ENCODE peak calls at places on chromosomes 1 and 21, in four cellular contexts. One of them, this sample, is unnamed. For H3K4me1, the result is how much of the 10 kb centered on the place peaks cover.

GRCh38 chr1:185170291-185170848 is 13.4 kb downstream of the SWT1 start:
- DNase-seq in lung: no peak
- DNase-seq in Peyer's patch: peak
- DNase-seq in effector memory CD4-positive, alpha-beta T cell: no peak
- DNase-seq in this sample: no peak

GRCh38 chr1:182054698-182055326 is 6.7 kb downstream of the ZNF648 start:
- DNase-seq in lung: peak
- DNase-seq in Peyer's patch: peak
- DNase-seq in effector memory CD4-positive, alpha-beta T cell: no peak
- DNase-seq in this sample: no peak

GRCh38 chr1:155379180-155379876 is 58.6 kb downstream of the RUSC1 start:
- DNase-seq in lung: no peak
- DNase-seq in Peyer's patch: no peak
- DNase-seq in effector memory CD4-positive, alpha-beta T cell: no peak
- DNase-seq in this sample: no peak

GRCh38 chr1:233304489-233305102 is 9.1 kb upstream of the PCNX2 start:
- DNase-seq in lung: no peak
- DNase-seq in Peyer's patch: no peak
- DNase-seq in effector memory CD4-positive, alpha-beta T cell: no peak
- DNase-seq in this sample: no peak

GRCh38 chr1:243493156-243494129 is 237.6 kb downstream of the SDCCAG8 start:
- DNase-seq in lung: no peak
- DNase-seq in Peyer's patch: no peak
- DNase-seq in effector memory CD4-positive, alpha-beta T cell: no peak
- DNase-seq in this sample: no peak

GRCh38 chr1:30756545-30757195 is 904 bp downstream of the LAPTM5 start:
- DNase-seq in lung: peak
- DNase-seq in Peyer's patch: peak
- DNase-seq in effector memory CD4-positive, alpha-beta T cell: peak
- DNase-seq in this sample: peak

GRCh38 chr1:243962541-243962940 is 88.5 kb upstream of the ZBTB18 start:
- DNase-seq in lung: peak
- DNase-seq in Peyer's patch: no peak
- DNase-seq in effector memory CD4-positive, alpha-beta T cell: no peak
- DNase-seq in this sample: no peak

GRCh38 chr1:172176206-172176605 is 244.3 kb upstream of the C1orf105 start:
- DNase-seq in lung: no peak
- DNase-seq in Peyer's patch: no peak
- DNase-seq in effector memory CD4-positive, alpha-beta T cell: no peak
- DNase-seq in this sample: no peak

GRCh38 chr21:28885853-28886177 is 106.9 kb downstream of the LTN1 start:
- DNase-seq in lung: no peak
- DNase-seq in Peyer's patch: no peak
- DNase-seq in effector memory CD4-positive, alpha-beta T cell: no peak
- DNase-seq in this sample: no peak

GRCh38 chr1:168609133-168609715 is 32.8 kb downstream of the XCL1 start:
- DNase-seq in lung: no peak
- DNase-seq in Peyer's patch: no peak
- DNase-seq in effector memory CD4-positive, alpha-beta T cell: no peak
- DNase-seq in this sample: peak

GRCh38 chr1:45573231-45573804 is 10.5 kb upstream of the NASP start:
- DNase-seq in lung: no peak
- DNase-seq in Peyer's patch: no peak
- DNase-seq in effector memory CD4-positive, alpha-beta T cell: no peak
- DNase-seq in this sample: no peak

GRCh38 chr1:32741417-32742131 is 39.0 kb upstream of the SYNC start:
- DNase-seq in lung: no peak
- DNase-seq in Peyer's patch: no peak
- DNase-seq in effector memory CD4-positive, alpha-beta T cell: no peak
- DNase-seq in this sample: no peak

GRCh38 chr1:219324629-219325367 is 151.1 kb downstream of the LYPLAL1 start:
- DNase-seq in lung: no peak
- DNase-seq in Peyer's patch: no peak
- DNase-seq in effector memory CD4-positive, alpha-beta T cell: no peak
- DNase-seq in this sample: no peak

GRCh38 chr1:174916846-174917245 is 82.9 kb upstream of the CACYBP start:
- DNase-seq in lung: no peak
- DNase-seq in Peyer's patch: no peak
- DNase-seq in effector memory CD4-positive, alpha-beta T cell: no peak
- DNase-seq in this sample: no peak

GRCh38 chr1:24841593-24841992 is 88.5 kb downstream of the RUNX3 start:
- DNase-seq in lung: no peak
- DNase-seq in Peyer's patch: no peak
- DNase-seq in effector memory CD4-positive, alpha-beta T cell: no peak
- DNase-seq in this sample: no peak

GRCh38 chr1:94801919-94802546 is 18.1 kb upstream of the SLC44A3 start:
- DNase-seq in lung: no peak
- DNase-seq in Peyer's patch: no peak
- DNase-seq in effector memory CD4-positive, alpha-beta T cell: no peak
- DNase-seq in this sample: no peak

GRCh38 chr1:107817909-107818308 is 147.1 kb downstream of the VAV3 start:
- DNase-seq in lung: no peak
- DNase-seq in Peyer's patch: no peak
- DNase-seq in effector memory CD4-positive, alpha-beta T cell: no peak
- DNase-seq in this sample: no peak

GRCh38 chr1:94081566-94082344 is 39.2 kb downstream of the ABCA4 start:
- DNase-seq in lung: no peak
- DNase-seq in Peyer's patch: no peak
- DNase-seq in effector memory CD4-positive, alpha-beta T cell: no peak
- DNase-seq in this sample: no peak

GRCh38 chr1:38044224-38045215 is 2.1 kb downstream of the POU3F1 start:
- DNase-seq in lung: no peak
- DNase-seq in Peyer's patch: no peak
- DNase-seq in effector memory CD4-positive, alpha-beta T cell: no peak
- DNase-seq in this sample: no peak

GRCh38 chr1:40638097-40639036 is 27.1 kb downstream of the RIMS3 start:
- DNase-seq in lung: no peak
- DNase-seq in Peyer's patch: no peak
- DNase-seq in effector memory CD4-positive, alpha-beta T cell: no peak
- DNase-seq in this sample: no peak

GRCh38 chr1:81635816-81636215 is 164.9 kb upstream of the ADGRL2 start:
- DNase-seq in lung: no peak
- DNase-seq in Peyer's patch: no peak
- DNase-seq in effector memory CD4-positive, alpha-beta T cell: no peak
- DNase-seq in this sample: no peak

GRCh38 chr1:116825735-116826438 is 71.7 kb downstream of the CD2 start:
- DNase-seq in lung: no peak
- DNase-seq in Peyer's patch: no peak
- DNase-seq in effector memory CD4-positive, alpha-beta T cell: no peak
- DNase-seq in this sample: no peak

GRCh38 chr1:116807394-116807793 is 53.2 kb downstream of the CD2 start:
- DNase-seq in lung: no peak
- DNase-seq in Peyer's patch: no peak
- DNase-seq in effector memory CD4-positive, alpha-beta T cell: no peak
- DNase-seq in this sample: no peak

GRCh38 chr1:3736131-3736561 is 16.1 kb upstream of the CCDC27 start:
- DNase-seq in lung: no peak
- DNase-seq in Peyer's patch: no peak
- DNase-seq in effector memory CD4-positive, alpha-beta T cell: no peak
- DNase-seq in this sample: no peak

GRCh38 chr1:227951624-227952373 is 4.1 kb upstream of the WNT9A start:
- DNase-seq in lung: no peak
- DNase-seq in Peyer's patch: no peak
- DNase-seq in effector memory CD4-positive, alpha-beta T cell: no peak
- DNase-seq in this sample: no peak

GRCh38 chr1:213679153-213679552 is 308.6 kb upstream of the PROX1 start:
- DNase-seq in lung: no peak
- DNase-seq in Peyer's patch: no peak
- DNase-seq in effector memory CD4-positive, alpha-beta T cell: no peak
- DNase-seq in this sample: no peak

GRCh38 chr1:213683529-213683928 is 304.2 kb upstream of the PROX1 start:
- DNase-seq in lung: no peak
- DNase-seq in Peyer's patch: no peak
- DNase-seq in effector memory CD4-positive, alpha-beta T cell: no peak
- DNase-seq in this sample: no peak

GRCh38 chr1:213684454-213684853 is 303.3 kb upstream of the PROX1 start:
- DNase-seq in lung: no peak
- DNase-seq in Peyer's patch: no peak
- DNase-seq in effector memory CD4-positive, alpha-beta T cell: no peak
- DNase-seq in this sample: no peak

GRCh38 chr1:213678753-213679152 is 309.0 kb upstream of the PROX1 start:
- DNase-seq in lung: no peak
- DNase-seq in Peyer's patch: no peak
- DNase-seq in effector memory CD4-positive, alpha-beta T cell: no peak
- DNase-seq in this sample: no peak

DNA sequence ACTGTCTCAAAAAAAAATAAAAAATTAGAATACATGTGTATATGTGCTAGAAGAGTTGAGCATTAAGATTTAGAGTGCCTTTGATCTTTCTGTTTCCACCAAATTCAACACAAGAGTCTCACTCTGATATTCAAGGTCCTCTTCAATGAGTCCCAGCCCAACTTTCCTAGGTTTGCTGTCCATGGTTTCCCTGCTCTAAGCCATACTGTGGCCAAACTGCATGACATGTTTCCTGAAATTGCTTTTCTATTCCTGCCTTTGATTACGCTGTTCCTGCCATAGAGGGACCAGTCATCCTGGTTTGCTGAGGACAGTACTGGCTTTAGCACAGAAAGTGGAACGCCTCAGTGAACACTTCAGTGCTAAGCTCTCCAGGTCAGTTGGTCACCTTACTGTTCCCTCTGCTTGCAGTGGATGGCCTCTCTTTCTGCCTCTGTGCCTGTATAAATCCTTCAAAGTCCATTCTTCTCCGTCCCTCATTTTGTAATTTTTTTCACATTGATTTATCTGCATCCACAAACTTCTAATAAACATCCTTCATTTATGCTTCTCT is 305.9 kb upstream of the PROX1 start:
- DNase-seq in lung: no peak
- DNase-seq in Peyer's patch: no peak
- DNase-seq in effector memory CD4-positive, alpha-beta T cell: no peak
- DNase-seq in this sample: no peak
- H3K4me3 ChIP-seq in lung: no peak
- H3K4me3 ChIP-seq in Peyer's patch: no peak
- H3K4me3 ChIP-seq in effector memory CD4-positive, alpha-beta T cell: no peak
- H3K4me3 ChIP-seq in this sample: no peak

DNA sequence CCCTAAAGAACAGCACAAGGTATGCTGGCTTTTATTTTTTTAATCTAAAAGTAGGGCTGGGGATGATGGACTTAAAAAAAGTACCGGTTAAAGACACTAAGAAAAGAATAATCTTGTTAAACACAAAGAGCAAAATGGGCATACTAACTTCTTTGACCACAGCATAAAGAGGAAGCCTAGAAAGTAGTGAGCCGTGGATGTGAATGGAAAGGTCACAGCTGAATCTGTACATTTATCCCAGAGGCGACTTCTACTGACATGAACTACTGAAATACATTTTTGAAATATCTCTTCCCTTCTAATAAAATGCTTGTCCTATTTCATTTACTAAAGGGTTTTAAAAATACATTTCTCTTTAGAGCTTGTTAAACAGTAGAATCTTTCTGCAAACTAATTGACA is 140.7 kb downstream of the SLC45A1 start:
- DNase-seq in lung: no peak
- DNase-seq in Peyer's patch: no peak
- DNase-seq in effector memory CD4-positive, alpha-beta T cell: no peak
- DNase-seq in this sample: no peak
- H3K4me1 ChIP-seq in lung: under half
- H3K4me1 ChIP-seq in Peyer's patch: under half
- H3K4me1 ChIP-seq in effector memory CD4-positive, alpha-beta T cell: under half
- H3K4me1 ChIP-seq in this sample: half or more

DNA sequence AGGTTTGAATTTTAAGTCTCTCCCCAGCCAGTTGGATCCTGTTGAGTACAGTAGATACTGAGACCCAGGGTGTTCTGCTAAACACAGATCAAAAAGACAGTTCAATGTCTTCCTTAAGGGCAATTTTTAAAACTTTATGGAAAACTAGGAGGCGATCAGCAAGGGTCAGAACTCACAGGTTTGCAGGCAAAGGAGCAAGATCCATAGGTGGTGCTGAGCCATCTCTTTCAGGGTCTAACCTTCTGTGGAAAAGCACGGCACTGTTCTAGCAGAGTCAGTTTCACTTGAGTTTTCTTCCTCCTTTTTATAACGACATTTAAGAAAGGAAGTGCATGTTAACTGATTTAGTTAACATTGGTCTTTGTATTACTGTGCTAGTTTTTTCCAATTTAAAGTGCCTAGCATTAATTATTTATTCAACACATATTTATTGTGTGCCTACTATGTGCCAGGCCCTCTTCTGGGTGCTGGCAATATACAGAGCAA is at the start of gene CD84:
- DNase-seq in lung: no peak
- DNase-seq in Peyer's patch: peak
- DNase-seq in effector memory CD4-positive, alpha-beta T cell: no peak
- DNase-seq in this sample: no peak
- H3K4me3 ChIP-seq in lung: no peak
- H3K4me3 ChIP-seq in Peyer's patch: peak
- H3K4me3 ChIP-seq in effector memory CD4-positive, alpha-beta T cell: peak
- H3K4me3 ChIP-seq in this sample: peak

GRCh38 chr21:45514311-45515021 is 27.8 kb downstream of the SLC19A1 start:
- DNase-seq in lung: no peak
- DNase-seq in Peyer's patch: no peak
- DNase-seq in effector memory CD4-positive, alpha-beta T cell: no peak
- DNase-seq in this sample: no peak
- H3K4me1 ChIP-seq in lung: under half
- H3K4me1 ChIP-seq in Peyer's patch: under half
- H3K4me1 ChIP-seq in effector memory CD4-positive, alpha-beta T cell: under half
- H3K4me1 ChIP-seq in this sample: under half

DNA sequence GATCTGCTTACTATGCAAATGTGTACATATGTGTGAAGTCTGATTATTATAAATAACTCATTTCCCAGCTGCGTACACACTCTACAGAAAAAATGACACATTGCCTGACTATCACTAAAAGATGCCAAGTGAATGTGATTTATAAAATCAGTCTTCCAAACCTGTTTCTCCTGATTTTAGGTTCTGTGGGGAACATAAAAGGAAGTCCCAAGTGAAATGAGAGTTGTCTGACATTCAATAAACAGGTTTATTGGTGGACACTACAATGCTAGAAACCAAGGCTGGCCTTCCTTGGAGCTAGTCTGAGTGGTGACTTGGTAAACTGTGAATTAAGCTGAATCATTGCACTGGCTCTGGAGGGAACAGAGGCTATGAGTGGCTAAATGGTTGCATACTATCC is 287.9 kb upstream of the ESRRG start:
- DNase-seq in lung: no peak
- DNase-seq in Peyer's patch: no peak
- DNase-seq in effector memory CD4-positive, alpha-beta T cell: no peak
- DNase-seq in this sample: no peak
- H3K4me3 ChIP-seq in lung: no peak
- H3K4me3 ChIP-seq in Peyer's patch: no peak
- H3K4me3 ChIP-seq in effector memory CD4-positive, alpha-beta T cell: no peak
- H3K4me3 ChIP-seq in this sample: no peak

GRCh38 chr1:234586304-234586703 is 23.7 kb downstream of the IRF2BP2 start:
- DNase-seq in lung: no peak
- DNase-seq in Peyer's patch: no peak
- DNase-seq in effector memory CD4-positive, alpha-beta T cell: no peak
- DNase-seq in this sample: no peak
- H3K4me1 ChIP-seq in lung: under half
- H3K4me1 ChIP-seq in Peyer's patch: under half
- H3K4me1 ChIP-seq in effector memory CD4-positive, alpha-beta T cell: under half
- H3K4me1 ChIP-seq in this sample: half or more